ENCODE peak calls at places on chromosome 17, in five cellular contexts. E, W, S, Z and C are unnamed samples.

GRCh38 chr17:57906910-57907309 is 48.3 kb downstream of the CUEDC1 start:
- DNase-seq in S (no peak), Z (no peak), W (no peak), E (no peak), C (peak)

GRCh38 chr17:27072885-27073284 is 221.0 kb upstream of the WSB1 start:
- DNase-seq in E (no peak), W (no peak), S (no peak), Z (no peak), C (no peak)

GRCh38 chr17:80839401-80839800 is 152.2 kb upstream of the CHMP6 start:
- DNase-seq in S (no peak), Z (no peak), E (no peak), W (no peak), C (no peak)

GRCh38 chr17:58229881-58230280 is 8.5 kb upstream of the LPO start:
- DNase-seq in E (no peak), S (no peak), W (no peak), Z (no peak), C (no peak)

GRCh38 chr17:71187145-71187878 is 933.5 kb upstream of the SOX9 start:
- DNase-seq in W (no peak), E (no peak), Z (no peak), S (no peak), C (no peak)

GRCh38 chr17:31385428-31386285 is 5.8 kb upstream of the RAB11FIP4 start:
- DNase-seq in E (no peak), W (no peak), S (no peak), Z (no peak), C (no peak)

GRCh38 chr17:10927712-10928111 is 89.8 kb upstream of the PIRT start:
- DNase-seq in S (no peak), W (no peak), E (no peak), Z (no peak), C (no peak)

GRCh38 chr17:63086483-63087185 is 120.6 kb downstream of the TANC2 start:
- DNase-seq in Z (no peak), S (no peak), E (no peak), W (no peak), C (no peak)

GRCh38 chr17:38881600-38882191 is 11.8 kb downstream of the LASP1 start:
- DNase-seq in Z (peak), E (no peak), W (peak), S (no peak), C (peak)

GRCh38 chr17:68011199-68011665 is 15.0 kb upstream of the C17orf58 start:
- DNase-seq in E (no peak), S (no peak), Z (peak), W (no peak), C (peak)

GRCh38 chr17:6575596-6575988 is 19.2 kb upstream of the PITPNM3 start:
- DNase-seq in W (no peak), Z (no peak), S (no peak), E (no peak), C (no peak)

GRCh38 chr17:76157759-76158158 is 16.7 kb upstream of the FOXJ1 start:
- DNase-seq in W (no peak), Z (no peak), E (no peak), S (no peak), C (no peak)

GRCh38 chr17:44501866-44502265 is 1.3 kb downstream of the GPATCH8 start:
- DNase-seq in E (no peak), Z (no peak), S (no peak), W (peak), C (no peak)

GRCh38 chr17:65677932-65678331 is 116.5 kb upstream of the AXIN2 start:
- DNase-seq in E (no peak), S (no peak), W (no peak), Z (no peak), C (no peak)

GRCh38 chr17:44108440-44109311 is 14.8 kb downstream of the HDAC5 start:
- DNase-seq in S (no peak), Z (no peak), E (no peak), W (peak), C (no peak)

GRCh38 chr17:45132569-45133463 is 501 bp upstream of the PLCD3 start:
- DNase-seq in W (peak), S (peak), E (no peak), Z (peak), C (peak)

GRCh38 chr17:7021993-7022778 is 664 bp upstream of the BCL6B start:
- DNase-seq in Z (peak), E (no peak), W (peak), S (peak), C (peak)

GRCh38 chr17:33511670-33512069 is 218.6 kb upstream of the ASIC2 start:
- DNase-seq in S (no peak), W (no peak), E (no peak), Z (no peak), C (peak)

GRCh38 chr17:57677858-57678257 is 67.2 kb downstream of the CCDC182 start:
- DNase-seq in S (no peak), E (no peak), Z (no peak), W (no peak), C (no peak)

GRCh38 chr17:77555741-77556291 is 402.7 kb upstream of the TNRC6C start:
- DNase-seq in E (no peak), Z (no peak), S (no peak), W (peak), C (no peak)

GRCh38 chr17:309361-309888 is 43.2 kb downstream of the RPH3AL start:
- DNase-seq in W (no peak), Z (peak), E (peak), S (no peak), C (peak)

GRCh38 chr17:76537578-76538280 is at the start of gene CYGB:
- DNase-seq in S (no peak), E (no peak), Z (peak), W (no peak), C (no peak)

GRCh38 chr17:79777166-79777843 is 643 bp upstream of the CBX2 start:
- DNase-seq in E (peak), W (no peak), S (no peak), Z (peak), C (peak)

GRCh38 chr17:58081641-58082340 is 1.4 kb upstream of the DYNLL2 start:
- DNase-seq in Z (no peak), W (no peak), E (no peak), S (no peak), C (no peak)

GRCh38 chr17:35713069-35713728 is 18.2 kb upstream of the RASL10B start:
- DNase-seq in Z (no peak), W (no peak), S (no peak), E (no peak), C (no peak)

GRCh38 chr17:16872836-16873653 is 98.9 kb downstream of the TNFRSF13B start:
- DNase-seq in W (no peak), S (no peak), Z (peak), E (no peak), C (peak)

GRCh38 chr17:5373112-5373511 is 46.4 kb downstream of the NUP88 start:
- DNase-seq in E (no peak), S (no peak), W (no peak), Z (no peak), C (no peak)

GRCh38 chr17:81285179-81285878 is 9.8 kb downstream of the SLC38A10 start:
- DNase-seq in W (no peak), Z (peak), S (peak), E (peak), C (peak)

GRCh38 chr17:81391964-81392908 is 3.0 kb upstream of the BAHCC1 start:
- DNase-seq in S (peak), E (no peak), Z (no peak), W (peak), C (no peak)